ENCODE peak calls at places on chromosomes 11 and 22, in eight cellular contexts. I is ovary; N is PC-9; G is effector memory CD4-positive, alpha-beta T cell; Q is brain microvascular endothelial cell; M is upper lobe of left lung; Y is heart right ventricle; X is vagina. Z is an unnamed sample.

GRCh38 chr11:110777765-110778164 is 65.5 kb upstream of the ARHGAP20 start:
- DNase-seq in I (no peak), Y (peak), X (no peak), N (peak), G (no peak), Q (peak), M (peak), Z (no peak)

GRCh38 chr11:100302824-100303223 is 384.3 kb upstream of the ARHGAP42 start:
- DNase-seq in N (no peak), Q (no peak), M (no peak), G (no peak), Y (no peak), X (no peak), I (no peak), Z (no peak)

GRCh38 chr11:65883058-65883761 is 3.6 kb downstream of the CTSW start:
- DNase-seq in M (no peak), Q (no peak), G (no peak), N (no peak), I (no peak), X (no peak), Y (no peak), Z (no peak)

GRCh38 chr11:46508360-46508759 is 85.5 kb downstream of the AMBRA1 start:
- DNase-seq in Y (no peak), X (no peak), M (no peak), N (no peak), I (no peak), G (no peak), Q (no peak), Z (no peak)

GRCh38 chr11:35671396-35672127 is 9.0 kb downstream of the TRIM44 start:
- DNase-seq in X (no peak), M (no peak), Y (no peak), Q (no peak), I (no peak), G (no peak), N (no peak), Z (no peak)

GRCh38 chr11:103910721-103911120 is 125.7 kb upstream of the DDI1 start:
- DNase-seq in N (no peak), G (no peak), Q (no peak), Y (no peak), M (no peak), I (no peak), X (no peak), Z (no peak)

GRCh38 chr11:105312266-105312665 is 172.7 kb upstream of the CARD18 start:
- DNase-seq in M (no peak), G (no peak), N (no peak), Q (no peak), X (no peak), I (no peak), Y (no peak), Z (no peak)

GRCh38 chr11:100686476-100686875 is 612 bp upstream of the ARHGAP42 start:
- DNase-seq in Q (no peak), N (no peak), I (no peak), Y (no peak), X (no peak), G (no peak), M (no peak), Z (peak)

GRCh38 chr22:41668971-41669911 is 19.4 kb downstream of the SNU13 start:
- DNase-seq in Q (peak), X (no peak), N (peak), M (no peak), I (no peak), Y (no peak), G (no peak), Z (no peak)

GRCh38 chr11:88377151-88377550 is 39.6 kb upstream of the CTSC start:
- DNase-seq in I (no peak), M (no peak), N (no peak), G (no peak), Q (no peak), X (no peak), Y (no peak), Z (no peak)

GRCh38 chr11:69202511-69203221 is 46.9 kb downstream of the SMIM38 start:
- DNase-seq in X (no peak), Q (no peak), I (no peak), N (no peak), Y (no peak), M (no peak), G (no peak), Z (no peak)

GRCh38 chr22:41939981-41940852 is 6.7 kb downstream of the CENPM start:
- DNase-seq in N (peak), I (no peak), Q (no peak), X (no peak), M (peak), G (peak), Y (no peak), Z (no peak)

GRCh38 chr22:23193882-23194281 is 13.6 kb downstream of the BCR start:
- DNase-seq in X (no peak), I (no peak), G (no peak), M (no peak), Q (no peak), Y (no peak), N (no peak), Z (no peak)

GRCh38 chr11:118353084-118353710 is 6.2 kb upstream of the UBE4A start:
- DNase-seq in I (no peak), Q (no peak), N (no peak), G (no peak), X (no peak), M (no peak), Y (no peak), Z (no peak)

GRCh38 chr22:22552630-22553029 is 6.4 kb downstream of the PRAME start:
- DNase-seq in G (no peak), Y (no peak), X (no peak), N (no peak), M (no peak), Q (no peak), I (no peak), Z (peak)

GRCh38 chr11:107545101-107545514 is 20.4 kb downstream of the ALKBH8 start:
- DNase-seq in X (no peak), M (no peak), I (no peak), Q (peak), N (peak), G (no peak), Y (no peak), Z (no peak)

GRCh38 chr11:83612891-83613766 is 327.0 kb upstream of the CCDC90B start:
- DNase-seq in M (no peak), G (no peak), X (no peak), N (peak), Y (no peak), I (no peak), Q (no peak), Z (peak)

GRCh38 chr22:26485013-26485412 is 1.3 kb downstream of the SRRD start:
- DNase-seq in X (no peak), Q (no peak), Y (no peak), I (no peak), N (no peak), M (no peak), G (no peak), Z (no peak)

GRCh38 chr11:46686886-46687810 is 13.3 kb downstream of the ARHGAP1 start:
- DNase-seq in I (no peak), M (no peak), G (no peak), X (no peak), Q (peak), N (no peak), Y (no peak), Z (no peak)

GRCh38 chr22:24437820-24438328 is 10.5 kb downstream of the ADORA2A start:
- DNase-seq in Y (no peak), M (peak), X (no peak), I (no peak), Q (no peak), G (no peak), N (peak), Z (no peak)

GRCh38 chr22:32325416-32325801 is 32.3 kb upstream of the RFPL3 start:
- DNase-seq in G (no peak), X (no peak), Q (no peak), Y (no peak), N (no peak), I (no peak), M (no peak), Z (no peak)

GRCh38 chr11:15523576-15523975 is 408.9 kb downstream of the INSC start:
- DNase-seq in X (no peak), I (no peak), Q (no peak), G (no peak), Y (no peak), N (no peak), M (no peak), Z (no peak)

GRCh38 chr11:118609380-118610219 is 2.2 kb downstream of the PHLDB1 start:
- DNase-seq in Q (no peak), X (no peak), M (no peak), Y (peak), N (no peak), G (peak), I (no peak), Z (peak)

GRCh38 chr11:129658558-129658882 is 157.1 kb upstream of the TMEM45B start:
- DNase-seq in N (no peak), Q (no peak), G (no peak), X (no peak), Y (no peak), M (no peak), I (no peak), Z (peak)

GRCh38 chr11:19164230-19164855 is 37.4 kb downstream of the CSRP3 start:
- DNase-seq in M (no peak), Q (no peak), Y (no peak), N (no peak), X (no peak), I (no peak), G (no peak), Z (no peak)

GRCh38 chr11:11478687-11479086 is 125.6 kb upstream of the CSNK2A3 start:
- DNase-seq in N (no peak), Q (no peak), I (no peak), Y (no peak), G (no peak), M (no peak), X (no peak), Z (peak)

GRCh38 chr11:46306296-46306853 is 28.9 kb downstream of the CREB3L1 start:
- DNase-seq in Y (no peak), G (no peak), M (no peak), I (no peak), N (no peak), Q (no peak), X (no peak), Z (no peak)

GRCh38 chr11:46369458-46370152 is 11.9 kb upstream of the MDK start:
- DNase-seq in I (no peak), N (peak), Y (no peak), X (no peak), Q (peak), M (peak), G (no peak), Z (peak)

GRCh38 chr22:26496456-26496855 is 12.8 kb downstream of the SRRD start:
- DNase-seq in N (no peak), I (no peak), Y (no peak), Q (no peak), X (no peak), M (no peak), G (no peak), Z (no peak)

GRCh38 chr11:105821366-105821765 is 200.7 kb downstream of the MSANTD4 start:
- DNase-seq in X (no peak), N (no peak), Q (no peak), G (no peak), I (no peak), Y (no peak), M (no peak), Z (no peak)

GRCh38 chr22:20973634-20974286 is 6.7 kb downstream of the AIFM3 start:
- DNase-seq in Q (no peak), X (no peak), M (no peak), N (no peak), I (no peak), G (no peak), Y (no peak), Z (no peak)

GRCh38 chr11:7578276-7578955 is 64.6 kb downstream of the PPFIBP2 start:
- DNase-seq in Q (no peak), I (no peak), G (no peak), Y (no peak), N (peak), M (no peak), X (no peak), Z (no peak)

GRCh38 chr11:7579226-7579825 is 65.5 kb downstream of the PPFIBP2 start:
- DNase-seq in G (no peak), M (no peak), X (no peak), Q (no peak), Y (no peak), I (peak), N (peak), Z (no peak)

GRCh38 chr11:7576671-7577225 is 62.9 kb downstream of the PPFIBP2 start:
- DNase-seq in Y (peak), Q (no peak), M (no peak), N (no peak), X (no peak), G (no peak), I (no peak), Z (no peak)

GRCh38 chr11:7577226-7577882 is 63.6 kb downstream of the PPFIBP2 start:
- DNase-seq in N (no peak), M (peak), Y (peak), X (no peak), I (peak), Q (no peak), G (no peak), Z (no peak)

GRCh38 chr11:7577883-7578242 is 64.1 kb downstream of the PPFIBP2 start:
- DNase-seq in I (no peak), X (no peak), Q (peak), N (peak), G (no peak), Y (no peak), M (no peak), Z (no peak)
- H3K27ac ChIP-seq in I (peak), X (peak), Q (no peak), N (peak), G (no peak), Y (peak), M (peak), Z (peak)

DNA sequence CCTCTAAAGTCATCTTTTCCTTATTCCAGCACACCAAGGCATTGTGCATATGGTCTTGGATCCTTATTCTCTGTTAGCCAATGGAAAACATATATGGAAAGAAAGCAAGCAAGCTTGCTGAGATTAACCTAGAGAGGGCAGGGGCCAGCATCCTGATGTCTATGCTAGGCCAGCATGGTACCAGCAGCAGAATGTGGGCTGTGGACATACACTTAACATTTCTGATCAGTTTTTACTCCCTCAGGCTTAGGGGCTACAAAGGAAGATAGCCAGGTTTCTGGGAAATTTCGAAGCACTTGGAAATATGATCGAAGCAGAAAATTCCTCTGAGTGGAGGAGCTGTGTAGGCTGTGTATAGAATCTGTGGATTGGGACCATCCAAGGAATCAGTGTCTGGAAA is 67.0 kb downstream of the ST3GAL4 start:
- DNase-seq in Y (no peak), N (no peak), M (no peak), X (no peak), Q (no peak), I (no peak), G (no peak), Z (no peak)
- H3K27ac ChIP-seq in Y (no peak), N (no peak), M (no peak), X (no peak), Q (no peak), I (no peak), G (no peak), Z (no peak)

GRCh38 chr11:113673566-113674396 is 32.3 kb downstream of the TMPRSS5 start:
- DNase-seq in Y (no peak), N (no peak), G (no peak), X (no peak), M (no peak), Q (no peak), I (no peak), Z (no peak)

GRCh38 chr11:113677648-113678047 is 28.5 kb downstream of the TMPRSS5 start:
- DNase-seq in I (no peak), X (no peak), M (no peak), Y (no peak), N (no peak), Q (no peak), G (no peak), Z (no peak)

GRCh38 chr11:113675003-113675471 is 31.1 kb downstream of the TMPRSS5 start:
- DNase-seq in I (no peak), Y (no peak), G (no peak), X (no peak), N (no peak), M (no peak), Q (peak), Z (no peak)

GRCh38 chr11:113674397-113674685 is 31.8 kb downstream of the TMPRSS5 start:
- DNase-seq in Y (no peak), I (no peak), N (no peak), M (no peak), Q (no peak), X (no peak), G (no peak), Z (no peak)

GRCh38 chr11:113675565-113675964 is 30.5 kb downstream of the TMPRSS5 start:
- DNase-seq in I (no peak), X (no peak), G (no peak), Y (no peak), N (no peak), M (no peak), Q (no peak), Z (no peak)
- H3K27ac ChIP-seq in I (no peak), X (no peak), G (no peak), Y (no peak), N (no peak), M (no peak), Q (peak), Z (no peak)

GRCh38 chr11:93192163-93192562 is 5.6 kb downstream of the SLC36A4 start:
- DNase-seq in Y (no peak), X (no peak), Q (no peak), G (no peak), N (no peak), I (no peak), M (no peak), Z (peak)
- H3K27ac ChIP-seq in Y (no peak), X (no peak), Q (no peak), G (no peak), N (no peak), I (no peak), M (no peak), Z (peak)

GRCh38 chr11:44244649-44245308 is 65.2 kb downstream of the ALX4 start:
- DNase-seq in X (no peak), N (no peak), Y (no peak), M (no peak), I (no peak), G (no peak), Q (peak), Z (no peak)

GRCh38 chr11:44246726-44247125 is 63.2 kb downstream of the ALX4 start:
- DNase-seq in M (no peak), Q (no peak), G (no peak), I (no peak), X (no peak), N (no peak), Y (no peak), Z (no peak)

GRCh38 chr11:44243086-44243485 is 66.9 kb downstream of the ALX4 start:
- DNase-seq in G (no peak), X (no peak), N (no peak), Y (no peak), I (no peak), M (no peak), Q (no peak), Z (peak)

GRCh38 chr11:44243633-44244343 is 66.2 kb downstream of the ALX4 start:
- DNase-seq in M (no peak), G (no peak), I (no peak), Q (peak), Y (no peak), N (no peak), X (no peak), Z (peak)

GRCh38 chr11:44241851-44242250 is 68.1 kb downstream of the ALX4 start:
- DNase-seq in G (no peak), X (no peak), I (no peak), Q (no peak), M (no peak), Y (peak), N (no peak), Z (no peak)
- H3K27ac ChIP-seq in G (no peak), X (no peak), I (no peak), Q (no peak), M (no peak), Y (no peak), N (no peak), Z (no peak)

GRCh38 chr11:131506376-131506775 is 136.0 kb downstream of the NTM start:
- DNase-seq in X (no peak), G (no peak), I (no peak), Y (no peak), Q (no peak), M (no peak), N (no peak), Z (no peak)
- H3K27ac ChIP-seq in X (no peak), G (no peak), I (no peak), Y (no peak), Q (no peak), M (no peak), N (no peak), Z (no peak)

GRCh38 chr11:57320719-57321387 is 3.9 kb downstream of the TNKS1BP1 start:
- DNase-seq in Q (no peak), N (no peak), Y (no peak), X (no peak), I (no peak), G (no peak), M (no peak), Z (no peak)
- H3K27ac ChIP-seq in Q (no peak), N (no peak), Y (peak), X (peak), I (peak), G (no peak), M (peak), Z (no peak)

GRCh38 chr11:2210366-2211112 is 38.9 kb upstream of the TH start:
- DNase-seq in Q (no peak), N (no peak), G (no peak), X (peak), I (peak), Y (peak), M (no peak), Z (no peak)
- H3K27ac ChIP-seq in Q (no peak), N (no peak), G (no peak), X (no peak), I (no peak), Y (no peak), M (no peak), Z (peak)